ENCODE peak calls at places on chromosomes 1 and 21, in seven cellular contexts. D is OCI-LY7, A is cardiac muscle cell, B is thoracic aorta, X is H1, F is endodermal cell, U is osteoblast. E is an unnamed sample.

GRCh38 chr1:24893431-24893830 is 36.6 kb downstream of the RUNX3 start:
- DNase-seq in D (no peak), A (no peak), B (no peak), X (no peak), F (no peak), U (peak; percentile 48), E (no peak)

GRCh38 chr1:208510192-208510952 is 266.2 kb upstream of the PLXNA2 start:
- DNase-seq in D (no peak), A (peak; percentile 25), B (no peak), X (no peak), F (no peak), U (no peak), E (no peak)

GRCh38 chr1:231750296-231750695 is 123.7 kb downstream of the DISC1 start:
- DNase-seq in D (no peak), A (no peak), B (no peak), X (no peak), F (no peak), U (no peak), E (peak; percentile 27)

GRCh38 chr1:73804935-73805334 is 393.0 kb downstream of the LRRIQ3 start:
- DNase-seq in D (no peak), A (no peak), B (no peak), X (no peak), F (no peak), U (no peak), E (no peak)

GRCh38 chr1:220786337-220787068 is at the start of gene MTARC1:
- DNase-seq in D (no peak), A (peak; percentile 76), B (no peak), X (no peak), F (peak; percentile 94), U (peak; percentile 93), E (peak; percentile 62)

GRCh38 chr1:65429806-65430205 is 9.3 kb downstream of the LEPR start:
- DNase-seq in D (no peak), A (peak; percentile 91), B (no peak), X (no peak), F (no peak), U (peak; percentile 84), E (no peak)

GRCh38 chr1:87754036-87754603 is 425.4 kb downstream of the LMO4 start:
- DNase-seq in D (no peak), A (no peak), B (no peak), X (no peak), F (no peak), U (no peak), E (no peak)

GRCh38 chr1:180261524-180262160 is 31.6 kb downstream of the LHX4 start:
- DNase-seq in D (no peak), A (peak; percentile 35), B (no peak), X (no peak), F (no peak), U (no peak), E (no peak)

GRCh38 chr1:175889044-175889443 is 145.6 kb upstream of the TNR start:
- DNase-seq in D (no peak), A (no peak), B (no peak), X (no peak), F (peak; percentile 30), U (no peak), E (no peak)

GRCh38 chr1:151062738-151063371 is 2.7 kb downstream of the MLLT11 start:
- DNase-seq in D (no peak), A (peak; percentile 74), B (no peak), X (no peak), F (no peak), U (peak; percentile 96), E (no peak)

GRCh38 chr1:60073605-60074278 is at the start of gene C1orf87:
- DNase-seq in D (no peak), A (no peak), B (no peak), X (peak; percentile 15), F (peak; percentile 88), U (no peak), E (no peak)

GRCh38 chr1:161743231-161743630 is 6.4 kb upstream of the DUSP12 start:
- DNase-seq in D (no peak), A (peak; percentile 69), B (no peak), X (no peak), F (no peak), U (no peak), E (no peak)

GRCh38 chr21:34843562-34843961 is 174.8 kb downstream of the CLIC6 start:
- DNase-seq in D (no peak), A (no peak), B (no peak), X (no peak), F (peak; percentile 31), U (no peak), E (no peak)
- H3K4me1 ChIP-seq in D (peaks cover 21% of the 10 kb centered on the region), A (peaks cover 8% of the 10 kb centered on the region), B (peaks cover 38% of the 10 kb centered on the region), X (peaks cover 12% of the 10 kb centered on the region), F (peaks cover 5% of the 10 kb centered on the region), U (peaks cover 58% of the 10 kb centered on the region), E (peaks cover 29% of the 10 kb centered on the region)

GRCh38 chr1:50023292-50024159 is at the start of gene AGBL4:
- DNase-seq in D (no peak), A (peak; percentile 33), B (no peak), X (no peak), F (peak; percentile 77), U (peak; percentile 70), E (no peak)
- H3K4me3 ChIP-seq in D (no peak within 1 kb of the TSS), A (peak within 1 kb of the TSS; percentile 15), B (peak within 1 kb of the TSS; percentile 70), X (peak within 1 kb of the TSS; percentile 61), F (no peak within 1 kb of the TSS), U (peak within 1 kb of the TSS; percentile 64), E (no peak within 1 kb of the TSS)

DNA sequence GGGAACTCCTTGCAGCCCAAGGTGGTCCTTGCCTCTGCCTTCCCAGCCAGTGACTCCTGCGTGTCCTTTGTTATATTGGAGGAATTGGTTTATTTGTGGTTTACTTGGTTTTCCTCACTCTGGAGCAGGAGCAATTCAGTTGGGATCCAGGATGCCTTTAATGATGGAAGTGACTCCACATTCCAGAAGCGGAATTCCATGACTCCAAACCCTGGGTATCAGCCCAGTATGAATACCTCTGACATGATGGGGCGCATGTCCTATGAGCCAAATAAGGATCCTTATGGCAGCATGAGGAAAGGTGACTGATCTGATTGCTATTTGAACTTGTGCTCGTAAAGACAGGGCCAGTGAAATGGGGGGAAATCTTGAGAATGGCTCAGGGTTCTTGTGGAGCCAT is 15.1 kb upstream of the PIGV start:
- DNase-seq in D (no peak), A (peak; percentile 84), B (no peak), X (no peak), F (no peak), U (peak; percentile 97), E (no peak)
- H3K27ac ChIP-seq in D (no peak overlapping the region), A (peak overlapping the region; percentile 41), B (peak overlapping the region; percentile 79), X (no peak overlapping the region), F (no peak overlapping the region), U (peak overlapping the region; percentile 94), E (no peak overlapping the region)

DNA sequence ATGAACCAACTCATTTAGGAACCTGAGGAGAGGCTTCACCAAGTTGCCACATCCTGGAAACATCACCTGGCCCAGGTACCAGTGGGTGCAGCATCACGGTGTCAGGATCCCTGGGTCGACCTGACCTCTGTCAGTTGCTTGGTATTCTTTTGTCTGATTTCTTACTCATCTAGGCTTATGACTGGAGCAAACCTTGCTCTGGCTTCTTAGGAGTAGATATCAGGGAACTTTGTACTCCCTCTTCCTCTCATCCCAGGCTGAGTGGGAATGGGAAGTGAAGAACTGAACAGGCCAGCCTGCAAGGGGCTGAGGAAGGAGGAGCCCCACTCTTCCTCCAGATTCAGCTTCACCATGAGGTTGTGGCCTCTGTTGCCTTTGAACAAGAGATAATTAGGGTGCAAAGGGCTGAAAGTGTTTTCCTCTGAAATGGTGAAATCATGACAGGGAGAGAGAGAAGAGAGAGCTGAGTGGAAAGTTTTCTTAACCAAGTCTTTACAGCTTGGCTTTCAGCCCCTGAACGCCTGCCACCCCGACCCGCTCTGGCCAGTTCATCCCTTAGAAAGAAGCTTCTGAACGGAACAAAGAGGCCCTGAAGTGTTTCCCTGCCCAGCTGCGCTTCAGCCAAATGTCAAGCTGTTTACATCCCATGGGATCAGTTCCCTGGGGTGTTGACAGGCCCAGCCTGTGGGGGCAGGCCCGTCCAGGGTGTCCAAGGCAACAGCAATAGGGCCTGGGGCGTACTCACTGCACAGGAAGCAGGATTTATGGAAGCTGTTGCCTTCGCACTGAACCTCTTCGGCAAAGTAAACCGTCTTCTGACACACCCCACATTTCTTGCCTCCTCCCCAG is 11.3 kb downstream of the CSRP1 start:
- DNase-seq in D (no peak), A (peak; percentile 97), B (no peak), X (no peak), F (no peak), U (peak; percentile 84), E (peak; percentile 75)
- H3K4me1 ChIP-seq in D (no peaks in the 10 kb centered on the region), A (peaks cover 80% of the 10 kb centered on the region), B (peaks cover 98% of the 10 kb centered on the region), X (peaks cover 6% of the 10 kb centered on the region), F (peaks cover 21% of the 10 kb centered on the region), U (peaks cover 83% of the 10 kb centered on the region), E (peaks cover 16% of the 10 kb centered on the region)

DNA sequence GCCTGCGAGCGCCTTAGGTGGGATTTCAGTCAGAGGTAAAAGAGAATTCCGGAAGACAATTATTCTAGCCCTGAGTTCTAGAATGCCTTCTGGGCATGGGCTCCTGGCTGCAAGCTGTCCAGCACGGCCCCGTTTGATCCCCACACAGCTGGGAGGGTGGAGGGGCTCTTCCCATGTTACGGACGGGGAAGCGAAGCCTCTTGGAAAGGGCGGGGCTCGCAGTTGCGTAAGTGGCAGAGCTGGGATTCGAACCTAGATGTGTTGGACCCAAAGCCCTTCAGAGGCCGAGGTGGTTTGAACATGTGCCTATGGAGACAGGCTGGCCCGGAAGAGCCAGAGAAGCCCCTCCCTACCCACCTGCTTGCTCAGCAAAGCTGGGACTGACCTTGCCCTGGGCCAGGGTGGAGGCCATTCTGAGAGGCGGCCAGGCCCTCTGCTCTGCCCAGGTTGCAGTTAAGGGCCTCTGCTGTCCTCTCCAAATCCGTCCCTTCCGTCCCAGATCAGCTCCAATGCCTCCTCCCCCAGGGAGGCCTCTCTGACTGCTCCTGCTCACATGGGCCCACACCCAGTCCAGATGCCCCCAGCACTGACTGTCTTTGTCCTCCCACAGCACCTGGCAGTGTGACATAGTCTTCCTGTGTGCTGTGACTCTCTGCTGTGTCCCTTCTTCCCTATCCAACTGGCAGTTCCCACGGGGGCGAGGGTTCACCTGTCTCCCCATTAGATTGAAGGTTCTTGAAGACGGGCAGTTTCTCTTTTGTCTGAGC is 1.1 kb upstream of the HSPB7 start:
- DNase-seq in D (no peak), A (no peak), B (no peak), X (no peak), F (no peak), U (peak; percentile 72), E (peak; percentile 61)
- H3K4me3 ChIP-seq in D (no peak overlapping the region), A (no peak overlapping the region), B (peak overlapping the region; percentile 83), X (no peak overlapping the region), F (no peak overlapping the region), U (no peak overlapping the region), E (peak overlapping the region; percentile 53)

GRCh38 chr1:218499911-218500310 is 154.8 kb downstream of the TGFB2 start:
- DNase-seq in D (no peak), A (no peak), B (no peak), X (no peak), F (peak; percentile 84), U (no peak), E (no peak)

GRCh38 chr1:218499021-218499691 is 154.0 kb downstream of the TGFB2 start:
- DNase-seq in D (no peak), A (peak; percentile 64), B (no peak), X (no peak), F (no peak), U (peak; percentile 6), E (no peak)

GRCh38 chr1:218496561-218496960 is 151.4 kb downstream of the TGFB2 start:
- DNase-seq in D (no peak), A (peak; percentile 93), B (peak; percentile 36), X (no peak), F (no peak), U (peak; percentile 67), E (peak; percentile 46)

GRCh38 chr1:218495931-218496330 is 150.8 kb downstream of the TGFB2 start:
- DNase-seq in D (no peak), A (no peak), B (no peak), X (no peak), F (no peak), U (no peak), E (no peak)

GRCh38 chr1:218498061-218498938 is 153.2 kb downstream of the TGFB2 start:
- DNase-seq in D (no peak), A (no peak), B (no peak), X (no peak), F (no peak), U (peak; percentile 17), E (peak; percentile 17)
- H3K27ac ChIP-seq in D (no peak overlapping the region), A (peak overlapping the region; percentile 33), B (peak overlapping the region; percentile 64), X (no peak overlapping the region), F (no peak overlapping the region), U (peak overlapping the region; percentile 97), E (peak overlapping the region; percentile 70)